ENCODE peak calls at places on chromosomes 6 and 20, in six cellular contexts. G is neural crest cell; Q is OCI-LY7; L is GM12892; X is stimulated activated CD8-positive, alpha-beta memory T cell treated with anti-CD3 and anti-CD28 coated beads, Interleukin-15, amount 100 ng/mL, for 24 hours; E is iris pigment epithelial cell. D is an unnamed sample.

GRCh38 chr6:107712523-107713213 is 111.4 kb downstream of the SCML4 start:
- DNase-seq in X (no peak), Q (peak; percentile 69), L (no peak), E (peak; percentile 61), G (no peak), D (peak; percentile 55)

GRCh38 chr6:112851141-112851540 is 504.0 kb downstream of the RFPL4B start:
- DNase-seq in Q (no peak), L (no peak), X (no peak), E (peak; percentile 28), G (no peak), D (no peak)

GRCh38 chr6:106643061-106643460 is 13.7 kb downstream of the QRSL1 start:
- DNase-seq in L (no peak), G (no peak), X (no peak), E (peak; percentile 47), Q (no peak), D (no peak)

GRCh38 chr20:21522479-21523397 is 8.9 kb upstream of the NKX2-2 start:
- DNase-seq in G (no peak), X (no peak), E (no peak), Q (no peak), L (no peak), D (no peak)

GRCh38 chr6:170129691-170130171 is 161.1 kb downstream of the DLL1 start:
- DNase-seq in L (no peak), Q (no peak), G (no peak), X (no peak), E (peak; percentile 7), D (no peak)

GRCh38 chr20:24134284-24134683 is 145.7 kb upstream of the GGTLC1 start:
- DNase-seq in E (no peak), L (no peak), X (no peak), G (no peak), Q (no peak), D (no peak)

GRCh38 chr6:5504078-5504477 is 242.8 kb downstream of the FARS2 start:
- DNase-seq in Q (no peak), L (no peak), G (no peak), E (no peak), X (no peak), D (no peak)

GRCh38 chr20:58478141-58478805 is 36.9 kb downstream of the APCDD1L start:
- DNase-seq in X (no peak), L (no peak), G (no peak), Q (no peak), E (no peak), D (no peak)

GRCh38 chr6:3088446-3088845 is 20.2 kb downstream of the RIPK1 start:
- DNase-seq in L (no peak), X (no peak), G (no peak), Q (no peak), E (peak; percentile 78), D (peak; percentile 49)